ENCODE peak calls at places on chromosome 16, in six cellular contexts. R, Y, M, D, W and J are unnamed samples.

GRCh38 chr16:7404217-7404616 is 71.6 kb downstream of the RBFOX1 start:
- DNase-seq in R (no peak), D (no peak), Y (no peak), M (no peak), W (no peak), J (no peak)

GRCh38 chr16:3745751-3746355 is 28.5 kb upstream of the TRAP1 start:
- DNase-seq in Y (no peak), R (no peak), D (no peak), M (no peak), W (no peak), J (no peak)

GRCh38 chr16:88703486-88704309 is 2.5 kb downstream of the RNF166 start:
- DNase-seq in D (no peak), W (no peak), M (no peak), R (no peak), Y (no peak), J (no peak)

GRCh38 chr16:56246051-56246817 is 54.9 kb downstream of the GNAO1 start:
- DNase-seq in M (peak), W (peak), R (no peak), Y (no peak), D (no peak), J (peak)

GRCh38 chr16:483351-484075 is 44.0 kb upstream of the CAPN15 start:
- DNase-seq in W (no peak), D (no peak), R (no peak), M (no peak), Y (no peak), J (no peak)

GRCh38 chr16:88455610-88456355 is 2.7 kb downstream of the ZFPM1 start:
- DNase-seq in M (peak), D (peak), Y (peak), R (peak), W (no peak), J (no peak)

GRCh38 chr16:83762141-83763024 is 45.4 kb upstream of the HSBP1 start:
- DNase-seq in R (no peak), W (no peak), M (no peak), D (no peak), Y (no peak), J (no peak)

GRCh38 chr16:65532218-65532617 is 410.4 kb upstream of the CDH11 start:
- DNase-seq in D (no peak), R (no peak), Y (no peak), W (no peak), M (no peak), J (no peak)

GRCh38 chr16:83586036-83586810 is 221.6 kb upstream of the HSBP1 start:
- DNase-seq in Y (no peak), M (no peak), W (no peak), R (no peak), D (no peak), J (no peak)

GRCh38 chr16:27245276-27246231 is 23.0 kb downstream of the NSMCE1 start:
- DNase-seq in D (no peak), Y (no peak), W (no peak), M (no peak), R (peak), J (no peak)

GRCh38 chr16:65062736-65063583 is 58.9 kb downstream of the CDH11 start:
- DNase-seq in D (no peak), W (no peak), Y (no peak), M (no peak), R (no peak), J (no peak)

GRCh38 chr16:5025171-5025632 is 8.5 kb downstream of the NAGPA start:
- DNase-seq in Y (no peak), R (peak), M (no peak), W (peak), D (no peak), J (no peak)

GRCh38 chr16:48365030-48365600 is 20.1 kb downstream of the SIAH1 start:
- DNase-seq in R (peak), Y (no peak), M (no peak), W (no peak), D (no peak), J (peak)

GRCh38 chr16:48365601-48366164 is 19.5 kb downstream of the SIAH1 start:
- DNase-seq in W (peak), M (peak), D (peak), Y (no peak), R (peak), J (peak)

GRCh38 chr16:48367443-48368049 is 17.7 kb downstream of the SIAH1 start:
- DNase-seq in Y (no peak), D (no peak), W (no peak), M (no peak), R (no peak), J (no peak)

GRCh38 chr16:48369765-48370164 is 15.4 kb downstream of the SIAH1 start:
- DNase-seq in Y (no peak), M (no peak), R (no peak), W (no peak), D (no peak), J (no peak)

DNA sequence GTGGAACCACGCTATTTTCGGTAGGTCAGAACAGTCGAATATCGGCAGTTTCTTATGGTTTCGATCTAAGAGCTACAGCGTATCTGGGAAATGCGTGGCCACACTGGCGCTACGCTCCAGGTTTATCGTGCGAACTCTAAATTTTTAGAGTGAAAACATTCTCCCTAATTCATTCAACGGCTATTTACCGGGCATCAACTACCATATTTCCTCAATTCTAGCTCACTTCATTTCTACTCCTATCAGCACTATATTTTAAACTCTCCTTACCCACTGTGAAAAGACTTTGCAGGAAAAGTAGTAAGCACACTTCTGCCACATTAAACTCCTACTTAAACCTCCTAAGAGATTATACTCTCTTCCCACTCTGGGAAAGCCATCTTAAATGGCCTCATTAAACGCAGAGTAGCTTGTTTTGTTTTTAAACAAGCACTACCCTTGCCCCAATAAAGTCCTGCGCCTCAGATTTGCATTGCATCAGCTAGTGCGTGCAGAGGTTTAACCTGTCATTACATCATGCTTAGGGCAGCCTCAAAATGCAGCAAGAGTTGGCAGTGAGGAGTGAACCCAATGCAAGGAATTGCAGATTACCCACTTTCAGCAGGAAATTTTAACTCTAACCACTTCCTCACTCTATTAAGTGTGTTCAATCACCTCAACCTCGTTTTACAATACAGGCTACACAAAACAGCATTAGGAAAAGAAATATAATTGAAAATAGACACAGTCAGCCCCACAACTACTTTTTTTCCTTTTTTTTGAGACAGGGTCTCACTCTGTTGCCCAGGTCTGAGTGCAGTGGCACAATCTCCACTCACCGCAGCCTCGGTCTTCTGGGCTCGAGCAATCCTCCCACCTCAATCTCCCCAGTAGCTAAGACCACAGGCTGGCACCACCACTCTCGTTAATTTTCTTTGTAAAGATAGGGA is 18.8 kb downstream of the SIAH1 start:
- DNase-seq in D (peak), Y (peak), M (peak), W (no peak), R (peak), J (peak)
- TF ChIP-seq SIN3A in D (no peak), Y (peak), M (no peak), W (no peak), R (no peak), J (no peak)

GRCh38 chr16:11780988-11781680 is 15.9 kb downstream of the ZC3H7A start:
- DNase-seq in M (peak), Y (no peak), W (no peak), D (no peak), R (no peak), J (no peak)

GRCh38 chr16:11783319-11784047 is 13.6 kb downstream of the ZC3H7A start:
- DNase-seq in W (no peak), R (peak), M (no peak), Y (peak), D (no peak), J (no peak)

GRCh38 chr16:11784048-11784780 is 12.8 kb downstream of the ZC3H7A start:
- DNase-seq in Y (no peak), R (no peak), D (no peak), W (no peak), M (no peak), J (no peak)

GRCh38 chr16:11779074-11779473 is 18.0 kb downstream of the ZC3H7A start:
- DNase-seq in Y (no peak), W (no peak), R (no peak), D (no peak), M (no peak), J (no peak)

GRCh38 chr16:11781773-11782172 is 15.3 kb downstream of the ZC3H7A start:
- DNase-seq in M (peak), R (no peak), Y (peak), D (no peak), W (no peak), J (no peak)
- TF ChIP-seq SIN3A in M (no peak), R (no peak), Y (peak), D (no peak), W (no peak), J (no peak)

GRCh38 chr16:28291651-28292626 is at the start of gene SBK1:
- DNase-seq in D (peak), R (peak), W (no peak), Y (peak), M (peak), J (peak)

GRCh38 chr16:28295213-28295612 is 2.9 kb downstream of the SBK1 start:
- DNase-seq in Y (no peak), R (no peak), D (no peak), M (no peak), W (no peak), J (no peak)

GRCh38 chr16:28294201-28294600 is 1.9 kb downstream of the SBK1 start:
- DNase-seq in Y (no peak), D (no peak), M (no peak), R (no peak), W (no peak), J (no peak)

GRCh38 chr16:28293589-28293935 is 1.2 kb downstream of the SBK1 start:
- DNase-seq in D (no peak), R (no peak), W (no peak), M (no peak), Y (no peak), J (no peak)

DNA sequence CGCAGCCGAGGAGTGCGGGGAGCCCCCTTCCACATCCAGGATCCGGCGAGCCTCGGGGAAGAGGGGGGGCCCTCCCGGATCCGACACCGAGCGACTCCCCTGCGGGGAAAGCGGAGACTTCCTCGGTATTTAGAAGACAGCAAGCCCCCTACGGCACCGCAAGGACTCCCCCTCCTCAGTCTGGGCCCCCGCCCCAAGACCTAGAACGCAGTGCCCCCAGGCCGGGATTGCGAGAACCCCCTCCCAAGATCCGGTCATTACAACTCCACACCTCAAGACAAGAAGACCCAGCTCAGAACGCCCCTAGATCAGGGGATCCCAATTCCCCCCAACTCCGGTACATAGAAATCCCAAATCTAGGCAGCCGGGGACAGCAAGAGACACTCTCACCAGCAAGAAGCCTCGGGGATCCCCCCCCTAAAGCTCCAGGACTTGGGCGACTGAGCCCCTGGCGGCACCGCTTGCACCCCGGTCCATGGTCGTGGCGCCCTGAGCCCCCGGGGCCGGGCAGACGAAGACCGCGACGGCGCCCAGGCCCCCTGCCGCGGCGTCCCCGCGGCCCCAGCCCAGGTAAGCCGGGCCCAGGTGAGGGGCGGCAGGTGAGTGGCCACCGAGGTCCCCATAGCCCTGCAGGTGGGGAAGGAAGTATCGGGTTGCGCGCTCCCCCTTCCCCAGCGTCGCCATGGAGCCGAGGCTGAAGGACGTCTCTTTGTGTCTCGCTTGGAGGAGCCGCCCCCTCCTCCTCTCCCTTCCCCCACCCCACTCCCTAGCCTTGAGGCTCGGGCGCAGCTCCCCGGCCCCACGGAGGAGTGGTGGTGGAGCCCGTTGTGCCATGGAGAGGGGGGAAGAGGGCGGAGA is 635 bp downstream of the SBK1 start:
- DNase-seq in W (no peak), Y (no peak), D (no peak), R (no peak), M (peak), J (no peak)
- TF ChIP-seq SIN3A in W (no peak), Y (no peak), D (no peak), R (no peak), M (no peak), J (no peak)

DNA sequence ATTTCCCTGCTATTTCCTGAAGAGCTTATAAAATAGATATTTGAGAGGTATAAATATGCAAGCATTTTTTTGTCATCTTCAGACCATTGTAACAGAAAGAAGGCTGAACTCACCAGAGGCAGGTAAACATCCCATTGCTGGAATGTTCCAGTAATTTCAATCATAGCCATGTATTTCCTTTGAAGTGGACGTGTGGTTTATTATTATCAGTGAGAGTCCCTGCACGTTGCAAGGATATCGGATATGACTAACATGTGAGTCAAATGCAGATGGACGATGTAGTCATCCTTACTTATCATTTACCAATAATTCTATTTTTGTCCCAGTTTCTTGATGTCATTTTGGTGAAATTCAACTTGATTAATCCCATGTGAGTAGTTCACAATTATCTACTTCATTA is 89.3 kb downstream of the VAT1L start:
- DNase-seq in M (no peak), D (peak), Y (no peak), W (no peak), R (no peak), J (no peak)
- TF ChIP-seq SIN3A in M (no peak), D (peak), Y (no peak), W (no peak), R (no peak), J (no peak)

GRCh38 chr16:2152695-2153506 is 2.7 kb upstream of the TRAF7 start:
- DNase-seq in W (no peak), D (no peak), M (no peak), Y (no peak), R (peak), J (no peak)
- TF ChIP-seq SIN3A in W (no peak), D (no peak), M (no peak), Y (no peak), R (peak), J (peak)